ENCODE peak calls at places on chromosomes 12 and 14, in ten cellular contexts. B, T, A, O, C, P, R, Z, V and S are unnamed samples.

GRCh38 chr12:111444706-111445310 is 39.1 kb downstream of the SH2B3 start:
- DNase-seq in P (peak), Z (no peak), R (peak), T (peak), A (no peak), V (peak), C (no peak), B (peak), O (peak), S (peak)

GRCh38 chr12:93080994-93081809 is 152.1 kb upstream of the EEA1 start:
- DNase-seq in R (peak), C (no peak), B (no peak), A (no peak), Z (no peak), P (no peak), O (no peak), V (no peak), T (no peak), S (no peak)

GRCh38 chr14:103713304-103714062 is 1.8 kb downstream of the XRCC3 start:
- DNase-seq in O (no peak), A (no peak), Z (no peak), B (no peak), V (no peak), R (no peak), T (no peak), P (no peak), C (no peak), S (no peak)

GRCh38 chr12:19964549-19964948 is 403.8 kb upstream of the PDE3A start:
- DNase-seq in B (no peak), O (no peak), C (no peak), P (no peak), V (no peak), Z (no peak), R (no peak), A (no peak), T (no peak), S (no peak)

GRCh38 chr12:115375188-115375991 is 691.4 kb upstream of the TBX3 start:
- DNase-seq in Z (peak), T (no peak), V (no peak), B (no peak), P (no peak), A (no peak), C (peak), O (no peak), R (peak), S (peak)

GRCh38 chr12:37543131-37543965 is 773.2 kb upstream of the ALG10B start:
- DNase-seq in P (no peak), O (no peak), T (no peak), Z (no peak), V (no peak), C (no peak), A (no peak), B (no peak), R (no peak), S (no peak)

GRCh38 chr12:6416596-6416995 is 28.2 kb upstream of the CD27 start:
- DNase-seq in A (no peak), Z (no peak), P (no peak), O (peak), V (no peak), T (no peak), R (peak), B (no peak), C (no peak), S (peak)

GRCh38 chr12:87870493-87870892 is 158.7 kb downstream of the C12orf50 start:
- DNase-seq in R (no peak), A (no peak), O (no peak), P (no peak), V (no peak), T (no peak), B (no peak), Z (no peak), C (no peak), S (no peak)

GRCh38 chr12:9064201-9064814 is 51.4 kb downstream of the A2M start:
- DNase-seq in A (peak), C (no peak), P (peak), V (peak), R (peak), O (peak), T (peak), Z (peak), B (peak), S (peak)

GRCh38 chr14:81980601-81981310 is 447.1 kb upstream of the SEL1L start:
- DNase-seq in Z (no peak), R (no peak), V (no peak), A (no peak), T (no peak), P (no peak), B (no peak), O (no peak), C (no peak), S (no peak)

GRCh38 chr14:85572845-85573244 is 42.9 kb downstream of the FLRT2 start:
- DNase-seq in R (peak), O (no peak), T (no peak), P (no peak), Z (no peak), C (no peak), B (no peak), A (no peak), V (no peak), S (no peak)

GRCh38 chr12:106498056-106498455 is 84.7 kb upstream of the RFX4 start:
- DNase-seq in V (peak), B (no peak), A (no peak), P (no peak), R (peak), T (no peak), Z (no peak), O (no peak), C (no peak), S (no peak)

GRCh38 chr14:49768301-49769121 is 558 bp downstream of the KLHDC2 start:
- DNase-seq in T (peak), O (peak), A (peak), Z (peak), B (peak), P (peak), V (peak), C (peak), R (peak), S (peak)

GRCh38 chr12:90978117-90978770 is 23.3 kb upstream of the CCER1 start:
- DNase-seq in Z (peak), P (no peak), R (peak), T (no peak), V (no peak), O (no peak), B (no peak), C (peak), A (peak), S (peak)

GRCh38 chr14:74867673-74868072 is 8.3 kb downstream of the PROX2 start:
- DNase-seq in B (no peak), T (peak), Z (no peak), R (peak), C (no peak), V (peak), A (no peak), O (peak), P (peak), S (peak)

GRCh38 chr12:52010692-52011601 is 4.2 kb downstream of the TAMALIN start:
- DNase-seq in A (peak), T (no peak), V (no peak), R (no peak), O (no peak), P (no peak), Z (no peak), C (no peak), B (no peak), S (no peak)